ENCODE peak calls at places on chromosome X, in six cellular contexts. S is pancreas, F is AG04449, N is left lung, J is fibroblast of lung, E is suprapubic skin. R is an unnamed sample.

GRCh38 chrX:115494133-115494532 is 66.8 kb upstream of the PLS3 start:
- DNase-seq in N (no peak), J (no peak), S (no peak), E (no peak), F (no peak), R (no peak)

GRCh38 chrX:140123446-140123845 is 158.1 kb upstream of the CXorf66 start:
- DNase-seq in F (no peak), J (peak; percentile 6), S (no peak), N (no peak), E (no peak), R (no peak)

GRCh38 chrX:140765043-140765784 is 55.7 kb downstream of the LINC00632 start:
- DNase-seq in S (no peak), E (no peak), J (peak; percentile 73), N (no peak), F (no peak), R (no peak)

GRCh38 chrX:110012818-110013484 is 10.0 kb downstream of the TMEM164 start:
- DNase-seq in S (peak; percentile 23), E (no peak), N (no peak), J (no peak), F (no peak), R (no peak)

GRCh38 chrX:124194209-124194608 is 138.3 kb upstream of the TEX13D start:
- DNase-seq in E (no peak), S (peak; percentile 11), N (no peak), J (no peak), F (no peak), R (no peak)

GRCh38 chrX:21487832-21488231 is 113.6 kb downstream of the CNKSR2 start:
- DNase-seq in E (no peak), F (no peak), J (peak; percentile 23), N (no peak), S (no peak), R (no peak)

GRCh38 chrX:23385242-23385641 is 50.6 kb downstream of the PTCHD1 start:
- DNase-seq in N (no peak), J (no peak), F (no peak), E (no peak), S (no peak), R (no peak)

GRCh38 chrX:39862958-39863357 is 234.8 kb downstream of the BCOR start:
- DNase-seq in E (no peak), F (no peak), J (no peak), N (no peak), S (no peak), R (no peak)

GRCh38 chrX:77160301-77160700 is 286.9 kb upstream of the FGF16 start:
- DNase-seq in E (no peak), N (peak; percentile 31), J (no peak), F (no peak), S (no peak), R (no peak)

GRCh38 chrX:42149786-42150185 is 226.4 kb upstream of the CASK start:
- DNase-seq in F (no peak), N (no peak), J (no peak), E (no peak), S (no peak), R (no peak)

GRCh38 chrX:97322401-97322800 is 438.7 kb downstream of the RPA4 start:
- DNase-seq in F (no peak), N (no peak), J (peak; percentile 19), S (no peak), E (no peak), R (no peak)

GRCh38 chrX:77014655-77015377 is 432.4 kb upstream of the FGF16 start:
- DNase-seq in N (no peak), E (no peak), J (peak; percentile 1), S (no peak), F (no peak), R (no peak)

GRCh38 chrX:152445926-152446325 is 5.2 kb downstream of the GABRA3 start:
- DNase-seq in J (peak; percentile 72), F (no peak), N (no peak), S (no peak), E (no peak), R (no peak)

GRCh38 chrX:153726286-153727107 is 1.8 kb downstream of the ABCD1 start:
- DNase-seq in E (no peak), F (no peak), S (peak; percentile 56), N (peak; percentile 86), J (peak; percentile 63), R (no peak)

GRCh38 chrX:110383414-110383813 is 24.8 kb downstream of the RTL9 start:
- DNase-seq in N (no peak), F (peak; percentile 60), J (peak; percentile 92), S (no peak), E (no peak), R (no peak)

GRCh38 chrX:129658429-129658828 is 3.7 kb upstream of the APLN start:
- DNase-seq in S (no peak), J (no peak), F (no peak), E (no peak), N (no peak), R (no peak)
- TF ChIP-seq CTCF in S (no peak), J (no peak), F (no peak), E (no peak), N (no peak), R (no peak)

GRCh38 chrX:119728487-119728886 is 29.9 kb upstream of the SOWAHD start:
- DNase-seq in J (no peak), N (no peak), E (no peak), S (no peak), F (no peak), R (no peak)
- TF ChIP-seq CTCF in J (no peak), N (no peak), E (no peak), S (no peak), F (peak; percentile 5), R (no peak)

GRCh38 chrX:50586980-50587379 is 116.4 kb upstream of the DGKK start:
- DNase-seq in N (no peak), S (no peak), E (no peak), J (no peak), F (no peak), R (no peak)

GRCh38 chrX:50581405-50581804 is 110.8 kb upstream of the DGKK start:
- DNase-seq in F (no peak), J (no peak), E (no peak), N (no peak), S (no peak), R (no peak)

GRCh38 chrX:50586407-50586806 is 115.8 kb upstream of the DGKK start:
- DNase-seq in S (no peak), N (no peak), F (no peak), J (no peak), E (no peak), R (no peak)
- TF ChIP-seq CTCF in S (no peak), N (no peak), F (no peak), J (no peak), E (no peak), R (no peak)

DNA sequence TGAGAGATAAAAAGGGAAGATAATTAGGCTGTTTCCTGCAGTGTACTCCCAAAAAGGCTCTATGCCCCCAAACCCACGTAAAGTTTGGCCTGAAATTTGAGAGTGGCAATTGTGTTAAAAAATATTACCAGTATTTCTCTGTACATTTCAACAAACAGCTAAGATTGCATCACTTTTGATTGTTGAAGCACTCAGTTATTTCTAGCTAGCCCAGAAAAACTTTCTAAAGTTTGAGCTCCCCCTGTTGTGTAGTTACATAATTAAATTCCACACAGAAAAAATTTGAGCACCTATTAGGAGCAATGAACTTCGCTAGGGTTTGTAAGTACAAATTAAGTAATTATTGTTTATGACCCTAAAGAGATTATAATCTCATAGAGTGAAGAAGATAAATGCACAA is 109.4 kb downstream of the DLG3 start:
- DNase-seq in N (no peak), S (no peak), F (no peak), E (no peak), J (peak; percentile 6), R (no peak)
- TF ChIP-seq CTCF in N (no peak), S (no peak), F (no peak), E (no peak), J (peak; percentile 24), R (no peak)

DNA sequence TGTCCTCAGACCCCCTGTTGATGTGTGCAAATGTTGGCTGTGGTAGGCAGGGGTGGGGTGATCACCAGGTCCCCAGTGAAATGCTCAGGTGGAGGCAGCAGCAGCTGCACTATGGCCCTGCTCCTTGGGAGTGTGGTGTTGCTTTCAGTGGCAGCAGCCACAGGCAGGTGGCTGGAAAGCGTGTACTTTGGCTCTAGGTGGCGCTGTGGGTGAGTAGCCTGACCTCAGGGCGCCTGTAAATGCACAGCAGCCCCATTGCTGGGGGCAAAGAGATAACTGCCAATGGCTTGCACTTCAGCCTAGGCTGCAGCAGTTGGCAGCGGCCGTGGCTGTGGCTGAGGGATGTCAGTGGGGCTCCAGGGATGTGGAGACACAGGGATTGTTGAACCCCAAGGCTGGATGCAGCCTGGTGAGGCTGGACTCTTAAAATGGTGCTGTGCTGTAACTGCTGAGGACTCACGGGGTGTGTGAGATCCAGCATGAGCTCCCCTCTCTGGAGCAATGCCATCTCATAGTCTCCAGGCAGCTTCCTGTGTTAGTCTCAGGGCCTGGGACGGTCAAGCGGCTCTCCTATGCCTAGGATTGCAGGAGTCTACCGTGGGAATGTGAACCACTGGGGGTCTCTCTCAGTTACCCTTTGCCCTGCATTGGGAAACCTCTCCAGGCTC is 421.7 kb upstream of the HTR2C start:
- DNase-seq in N (no peak), J (no peak), S (no peak), E (no peak), F (no peak), R (no peak)
- TF ChIP-seq CTCF in N (no peak), J (no peak), S (no peak), E (no peak), F (no peak), R (no peak)

DNA sequence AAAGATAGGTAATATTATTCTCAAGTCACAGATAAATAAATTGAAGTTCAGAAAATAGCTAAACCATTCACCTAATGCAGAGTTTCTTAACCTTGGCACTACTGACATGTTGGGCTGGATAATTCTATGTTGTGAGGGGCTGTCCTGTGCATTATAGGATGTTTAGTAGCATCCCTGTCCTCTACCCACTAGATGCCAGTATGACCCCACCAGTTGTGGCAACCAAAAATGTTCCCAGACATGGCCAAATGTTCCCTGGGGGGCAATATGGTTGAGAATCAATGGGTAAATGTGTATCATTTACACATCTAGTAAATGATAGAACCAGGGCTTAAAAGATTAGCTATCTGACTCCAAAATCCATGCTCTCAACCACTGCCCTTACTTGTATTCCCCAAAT is 140.9 kb downstream of the COL4A6 start:
- DNase-seq in E (no peak), N (no peak), S (no peak), F (no peak), J (no peak), R (no peak)
- TF ChIP-seq CTCF in E (no peak), N (no peak), S (no peak), F (no peak), J (peak; percentile 8), R (no peak)

R was measured in omental fat pad.